ENCODE peak calls at places on chromosome 16, in seven cellular contexts. W is stimulated activated CD8-positive, alpha-beta memory T cell treated with anti-CD3 and anti-CD28 coated beads, Interleukin-7, amount 100 ng/mL, for 24 hours; S is DMS53; J is right cardiac atrium; X is activated T-cell treated with anti-CD3 and anti-CD28 coated beads for 48 hours; I is stimulated activated CD4-positive, alpha-beta T cell treated with anti-CD3 and anti-CD28 coated beads, Interleukin-12 subunit alpha, Interleukin-12 subunit beta, amount 100 ng/mL, for 4 hours; Y is Right ventricle myocardium superior. D is an unnamed sample.

GRCh38 chr16:17213974-17214373 is 256.8 kb downstream of the XYLT1 start:
- DNase-seq in J (no peak), X (no peak), Y (no peak), I (no peak), W (no peak), S (no peak), D (no peak)

GRCh38 chr16:55443855-55444254 is 35.1 kb upstream of the MMP2 start:
- DNase-seq in Y (no peak), X (no peak), I (no peak), J (no peak), S (no peak), W (no peak), D (no peak)

GRCh38 chr16:80113876-80114574 is 426.8 kb upstream of the DYNLRB2 start:
- DNase-seq in W (no peak), Y (no peak), J (no peak), X (no peak), I (no peak), S (no peak), D (no peak)

GRCh38 chr16:77057161-77057736 is 133.7 kb upstream of the MON1B start:
- DNase-seq in Y (no peak), S (no peak), J (no peak), X (no peak), I (no peak), W (no peak), D (no peak)

GRCh38 chr16:70634861-70635260 is 11.5 kb upstream of the IL34 start:
- DNase-seq in X (no peak), S (no peak), I (no peak), J (no peak), Y (no peak), W (no peak), D (no peak)

GRCh38 chr16:82999711-83000110 is 372.9 kb downstream of the CDH13 start:
- DNase-seq in Y (no peak), I (no peak), W (no peak), X (no peak), J (no peak), S (no peak), D (no peak)

GRCh38 chr16:1363501-1364041 is 11.8 kb downstream of the GNPTG start:
- DNase-seq in J (no peak), W (peak; percentile 43), Y (peak; percentile 76), X (peak; percentile 69), I (peak; percentile 71), S (peak; percentile 92), D (no peak)

GRCh38 chr16:57268804-57269800 is 15.4 kb downstream of the PLLP start:
- DNase-seq in S (no peak), Y (peak; percentile 78), I (no peak), W (no peak), X (no peak), J (peak; percentile 80), D (no peak)

GRCh38 chr16:67719778-67720144 is 645 bp upstream of the GFOD2 start:
- DNase-seq in S (peak; percentile 63), W (no peak), I (peak; percentile 11), Y (no peak), J (no peak), X (no peak), D (no peak)

GRCh38 chr16:4090476-4090875 is 25.8 kb downstream of the ADCY9 start:
- DNase-seq in S (peak; percentile 32), J (peak; percentile 58), X (no peak), I (no peak), W (no peak), Y (peak; percentile 75), D (no peak)

GRCh38 chr16:57387598-57388354 is 15.5 kb downstream of the CX3CL1 start:
- DNase-seq in J (no peak), S (no peak), I (no peak), W (no peak), Y (no peak), X (no peak), D (no peak)

GRCh38 chr16:84341533-84342295 is 26.6 kb upstream of the ATP2C2 start:
- DNase-seq in S (no peak), J (no peak), Y (no peak), I (no peak), W (no peak), X (no peak), D (no peak)

GRCh38 chr16:70635356-70636016 is 10.9 kb upstream of the IL34 start:
- DNase-seq in I (no peak), X (no peak), Y (no peak), W (no peak), J (no peak), S (no peak), D (no peak)

GRCh38 chr16:30902070-30902972 is 5.9 kb downstream of the CTF1 start:
- DNase-seq in W (no peak), Y (peak; percentile 87), J (peak; percentile 79), S (peak; percentile 82), X (peak; percentile 68), I (peak; percentile 62), D (peak; percentile 91)

GRCh38 chr16:50315346-50315997 is 49.1 kb downstream of the ADCY7 start:
- DNase-seq in W (no peak), S (no peak), Y (peak; percentile 43), X (no peak), J (no peak), I (no peak), D (no peak)

GRCh38 chr16:1556254-1556653 is 22.8 kb downstream of the TMEM204 start:
- DNase-seq in S (no peak), I (no peak), Y (no peak), J (no peak), X (no peak), W (no peak), D (no peak)

GRCh38 chr16:15643453-15644305 is 725 bp upstream of the MARF1 start:
- DNase-seq in J (no peak), I (no peak), X (no peak), S (peak; percentile 78), W (no peak), Y (no peak), D (no peak)

GRCh38 chr16:30485818-30486436 is 13.4 kb downstream of the ITGAL start:
- DNase-seq in X (no peak), J (no peak), W (no peak), S (no peak), Y (no peak), I (no peak), D (no peak)

GRCh38 chr16:23351360-23351759 is 49.3 kb downstream of the SCNN1B start:
- DNase-seq in J (no peak), S (peak; percentile 36), X (no peak), W (no peak), Y (no peak), I (no peak), D (no peak)

GRCh38 chr16:15422222-15422621 is 12.2 kb upstream of the BMERB1 start:
- DNase-seq in X (no peak), S (no peak), W (no peak), J (no peak), I (no peak), Y (no peak), D (no peak)

GRCh38 chr16:87608400-87608985 is 6.2 kb downstream of the JPH3 start:
- DNase-seq in W (no peak), I (peak; percentile 49), X (peak; percentile 21), Y (peak; percentile 83), J (peak; percentile 65), S (peak; percentile 28), D (no peak)

GRCh38 chr16:4618645-4619418 is 4.1 kb upstream of the UBALD1 start:
- DNase-seq in W (no peak), J (no peak), S (peak; percentile 73), Y (no peak), X (no peak), I (no peak), D (no peak)

GRCh38 chr16:20072524-20073202 is 1.0 kb downstream of the GPR139 start:
- DNase-seq in S (no peak), J (no peak), I (no peak), W (no peak), X (no peak), Y (no peak), D (no peak)

GRCh38 chr16:10828851-10829331 is 10.3 kb upstream of the TVP23A start:
- DNase-seq in J (peak; percentile 97), W (no peak), X (no peak), I (no peak), Y (peak; percentile 97), S (no peak), D (peak; percentile 98)

GRCh38 chr16:28526201-28527099 is 12.3 kb downstream of the NUPR1 start:
- DNase-seq in W (no peak), Y (no peak), J (no peak), I (no peak), X (no peak), S (no peak), D (no peak)

GRCh38 chr16:8961811-8962390 is 1.8 kb downstream of the USP7 start:
- DNase-seq in I (no peak), W (no peak), Y (no peak), J (no peak), S (peak; percentile 30), X (no peak), D (no peak)

GRCh38 chr16:31873556-31874353 is at the start of gene ZNF267:
- DNase-seq in S (peak; percentile 95), I (peak; percentile 86), X (peak; percentile 88), Y (peak; percentile 96), W (peak; percentile 86), J (peak; percentile 95), D (peak; percentile 96)

GRCh38 chr16:10325783-10326543 is 59.9 kb upstream of the ATF7IP2 start:
- DNase-seq in J (peak; percentile 22), I (no peak), X (no peak), Y (no peak), S (no peak), W (no peak), D (no peak)

GRCh38 chr16:67702130-67702529 is 17.0 kb downstream of the GFOD2 start:
- DNase-seq in Y (no peak), X (no peak), I (no peak), S (no peak), W (no peak), J (no peak), D (no peak)

GRCh38 chr16:82061861-82062525 is 26.9 kb downstream of the HSD17B2 start:
- DNase-seq in S (peak; percentile 56), W (no peak), I (no peak), J (no peak), X (no peak), Y (no peak), D (no peak)

GRCh38 chr16:47492428-47493357 is 31.6 kb downstream of the PHKB start:
- DNase-seq in I (no peak), X (peak; percentile 10), S (no peak), W (peak; percentile 1), Y (peak; percentile 86), J (peak; percentile 84), D (no peak)

GRCh38 chr16:25264599-25264998 is 7.0 kb upstream of the ZKSCAN2 start:
- DNase-seq in S (no peak), X (no peak), Y (no peak), W (no peak), J (no peak), I (no peak), D (no peak)